ENCODE peak calls at places on chromosomes 7 and 10, in four cellular contexts. W is K562, A is HepG2, R is HCT116. Y is an unnamed sample.

GRCh38 chr7:94395141-94396041 is 696 bp downstream of the COL1A2 start:
- DNase-seq in W (peak), A (peak), R (peak), Y (peak)

GRCh38 chr7:12237007-12237406 is 25.9 kb downstream of the TMEM106B start:
- DNase-seq in W (no peak), A (no peak), R (no peak), Y (no peak)

GRCh38 chr10:25820496-25821415 is 113.3 kb upstream of the MYO3A start:
- DNase-seq in W (no peak), A (no peak), R (no peak), Y (no peak)

GRCh38 chr7:135210818-135211178 is 528 bp downstream of the WDR91 start:
- DNase-seq in W (no peak), A (no peak), R (no peak), Y (no peak)

GRCh38 chr10:75472685-75473084 is 41.3 kb downstream of the LRMDA start:
- DNase-seq in W (no peak), A (no peak), R (no peak), Y (no peak)

GRCh38 chr10:21744223-21744622 is 210.2 kb downstream of the MLLT10 start:
- DNase-seq in W (no peak), A (no peak), R (no peak), Y (no peak)

GRCh38 chr10:113610636-113611601 is 52.9 kb downstream of the NRAP start:
- DNase-seq in W (peak), A (no peak), R (no peak), Y (no peak)

GRCh38 chr7:41881313-41882130 is 178.6 kb upstream of the INHBA start:
- DNase-seq in W (no peak), A (no peak), R (no peak), Y (no peak)

GRCh38 chr7:133436014-133436428 is 183.1 kb downstream of the EXOC4 start:
- DNase-seq in W (no peak), A (no peak), R (no peak), Y (no peak)

GRCh38 chr7:110157631-110158362 is 933.1 kb upstream of the LRRN3 start:
- DNase-seq in W (no peak), A (no peak), R (no peak), Y (no peak)

DNA sequence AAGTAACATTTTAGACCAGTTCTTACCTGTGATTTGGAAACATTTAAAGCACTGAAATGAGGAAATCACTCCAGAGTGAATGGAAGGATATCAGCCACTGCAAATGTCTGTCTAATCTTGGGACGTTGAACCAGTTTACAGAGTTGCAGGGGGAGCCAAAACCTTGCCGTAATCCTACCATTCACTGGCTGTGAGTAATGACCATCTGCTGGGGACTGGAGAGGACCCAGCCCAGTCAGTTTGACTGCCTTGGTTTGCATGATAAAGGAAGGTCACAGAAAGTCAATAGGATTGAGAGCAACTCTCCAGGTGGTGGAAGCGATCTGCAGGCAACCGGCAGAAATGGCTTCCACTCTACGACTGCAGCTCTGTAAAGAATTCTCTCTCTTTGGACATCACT is 167.2 kb downstream of the AKR1D1 start:
- DNase-seq in W (peak), A (peak), R (no peak), Y (no peak)
- TF ChIP-seq TCF7L2 in W (peak), A (no peak), R (no peak), Y (no peak)

DNA sequence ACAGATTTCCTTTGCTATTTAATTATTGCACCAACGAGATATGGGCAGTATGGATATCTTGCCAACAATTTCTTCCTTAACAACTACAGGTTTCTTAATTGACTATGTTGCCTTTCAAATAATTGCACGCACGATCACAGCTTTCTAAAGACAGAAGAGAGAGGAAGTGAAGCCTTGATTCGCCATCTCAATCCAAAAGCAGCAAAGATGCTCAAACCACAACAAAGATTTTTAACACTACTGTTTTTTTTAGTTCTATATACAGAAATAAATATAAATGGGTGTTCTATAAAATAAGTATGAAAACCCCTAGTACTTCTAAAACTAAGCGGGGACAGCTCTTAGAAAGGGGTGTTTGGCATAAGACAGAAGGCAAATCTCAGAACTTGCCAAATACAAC is 251.3 kb downstream of the SFMBT2 start:
- DNase-seq in W (no peak), A (no peak), R (no peak), Y (no peak)
- TF ChIP-seq SIN3A in W (no peak), A (no peak), R (no peak), Y (no peak)

GRCh38 chr7:21543528-21544302 is 876 bp downstream of the DNAH11 start:
- DNase-seq in W (no peak), A (no peak), R (no peak), Y (no peak)

GRCh38 chr7:21544303-21544656 is 1.4 kb downstream of the DNAH11 start:
- DNase-seq in W (no peak), A (no peak), R (no peak), Y (no peak)

GRCh38 chr7:21547511-21547910 is 4.7 kb downstream of the DNAH11 start:
- DNase-seq in W (no peak), A (no peak), R (no peak), Y (no peak)

GRCh38 chr7:21538936-21539335 is 3.9 kb upstream of the DNAH11 start:
- DNase-seq in W (no peak), A (no peak), R (no peak), Y (no peak)

GRCh38 chr7:21542891-21543527 is at the start of gene DNAH11:
- DNase-seq in W (peak), A (no peak), R (no peak), Y (no peak)
- TF ChIP-seq TCF7L2 in W (no peak), A (no peak), R (no peak), Y (no peak)

GRCh38 chr7:100589341-100589935 is 3.3 kb downstream of the FBXO24 start:
- DNase-seq in W (no peak), A (no peak), R (no peak), Y (no peak)
- TF ChIP-seq SIN3A in W (no peak), A (no peak), R (no peak), Y (no peak)

GRCh38 chr10:51667992-51668689 is 31.3 kb downstream of the CSTF2T start:
- DNase-seq in W (no peak), A (no peak), R (no peak), Y (no peak)
- TF ChIP-seq TCF7L2 in W (no peak), A (no peak), R (no peak), Y (no peak)

DNA sequence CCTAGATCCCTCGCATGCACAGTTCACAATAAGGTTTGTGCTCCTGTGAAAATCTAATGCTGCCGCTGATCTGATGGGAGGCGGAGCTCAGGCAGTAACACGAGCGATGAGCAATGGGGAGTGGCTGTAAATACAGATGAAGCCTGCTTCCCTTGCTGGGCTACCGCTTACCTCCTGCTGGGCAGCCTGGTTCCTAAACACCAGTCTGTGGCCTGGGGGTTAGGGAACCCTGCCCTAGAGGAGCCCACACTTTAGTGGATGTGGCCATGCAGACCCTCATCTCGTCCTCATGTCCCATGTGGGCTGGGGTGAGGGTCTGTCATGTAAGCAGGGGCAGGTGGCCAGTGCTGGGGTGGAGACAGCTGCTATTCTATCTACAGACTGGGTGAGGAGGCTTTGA is 417.7 kb downstream of the GLRX3 start:
- DNase-seq in W (no peak), A (no peak), R (no peak), Y (no peak)
- TF ChIP-seq SIN3A in W (no peak), A (no peak), R (no peak), Y (no peak)

DNA sequence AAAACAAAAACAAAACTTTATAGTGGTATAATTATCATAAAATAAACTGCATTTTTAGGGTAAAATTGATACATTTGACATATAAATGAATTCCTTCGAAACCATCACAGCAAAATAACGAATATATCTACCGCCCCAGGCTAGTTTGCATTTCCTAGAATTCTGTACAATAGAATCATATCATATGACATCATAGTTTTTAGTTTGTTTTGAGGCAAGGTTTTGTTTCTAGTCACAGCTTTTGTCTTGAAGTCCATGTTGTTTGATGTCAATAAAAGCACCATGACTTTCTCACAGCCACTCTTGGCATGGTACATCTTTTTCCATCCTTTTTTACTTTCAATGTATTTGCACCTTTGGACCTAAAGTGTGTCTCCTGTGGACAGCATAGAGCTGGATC is 102.9 kb downstream of the FOXL3 start:
- DNase-seq in W (no peak), A (no peak), R (no peak), Y (no peak)
- TF ChIP-seq TCF7L2 in W (no peak), A (no peak), R (no peak), Y (no peak)

GRCh38 chr7:55185941-55186609 is 167.3 kb downstream of the EGFR start:
- DNase-seq in W (peak), A (peak), R (peak), Y (peak)
- TF ChIP-seq SIN3A in W (no peak), A (peak), R (peak), Y (no peak)

Y was measured in Panc1.